ENCODE peak calls at places on chromosomes 11 and 22, in five cellular contexts. W is IMR-90; H is Panc1; F is CD8-positive, alpha-beta T cell; Y is AG09309. T is an unnamed sample.

GRCh38 chr11:69080361-69080973 is 31.7 kb downstream of the TPCN2 start:
- DNase-seq in F (peak), Y (no peak), H (no peak), W (peak), T (no peak)

GRCh38 chr22:46280063-46280817 is 12.4 kb downstream of the TTC38 start:
- DNase-seq in Y (no peak), W (no peak), H (no peak), F (no peak), T (peak)

GRCh38 chr11:69640995-69641581 is at the start of gene CCND1:
- DNase-seq in H (no peak), F (no peak), W (peak), Y (peak), T (peak)

GRCh38 chr22:27682438-27682837 is 119.1 kb downstream of the MN1 start:
- DNase-seq in H (no peak), W (no peak), F (no peak), Y (no peak), T (no peak)

GRCh38 chr22:36362819-36363377 is 24.9 kb downstream of the MYH9 start:
- DNase-seq in W (no peak), H (no peak), Y (no peak), F (no peak), T (no peak)

GRCh38 chr11:112928136-112928535 is 33.1 kb upstream of the NCAM1 start:
- DNase-seq in F (no peak), W (no peak), Y (no peak), H (no peak), T (no peak)

GRCh38 chr11:83865636-83866461 is 579.7 kb upstream of the CCDC90B start:
- DNase-seq in Y (no peak), H (no peak), W (peak), F (no peak), T (no peak)

GRCh38 chr22:47850644-47851151 is 1088.2 kb downstream of the TBC1D22A start:
- DNase-seq in W (no peak), F (no peak), Y (no peak), H (no peak), T (no peak)

GRCh38 chr22:27435839-27436581 is 365.5 kb downstream of the MN1 start:
- DNase-seq in F (no peak), W (peak), H (no peak), Y (no peak), T (no peak)

GRCh38 chr11:75767793-75768111 is 826 bp upstream of the DGAT2 start:
- DNase-seq in W (no peak), H (no peak), F (no peak), Y (no peak), T (no peak)

GRCh38 chr11:75767228-75767572 is 1.4 kb upstream of the DGAT2 start:
- DNase-seq in Y (no peak), W (no peak), F (no peak), H (no peak), T (no peak)

GRCh38 chr11:75766449-75767227 is 1.9 kb upstream of the DGAT2 start:
- DNase-seq in W (no peak), F (no peak), H (no peak), Y (no peak), T (no peak)

GRCh38 chr11:75768909-75769771 is 562 bp downstream of the DGAT2 start:
- DNase-seq in Y (no peak), W (no peak), F (no peak), H (no peak), T (no peak)

DNA sequence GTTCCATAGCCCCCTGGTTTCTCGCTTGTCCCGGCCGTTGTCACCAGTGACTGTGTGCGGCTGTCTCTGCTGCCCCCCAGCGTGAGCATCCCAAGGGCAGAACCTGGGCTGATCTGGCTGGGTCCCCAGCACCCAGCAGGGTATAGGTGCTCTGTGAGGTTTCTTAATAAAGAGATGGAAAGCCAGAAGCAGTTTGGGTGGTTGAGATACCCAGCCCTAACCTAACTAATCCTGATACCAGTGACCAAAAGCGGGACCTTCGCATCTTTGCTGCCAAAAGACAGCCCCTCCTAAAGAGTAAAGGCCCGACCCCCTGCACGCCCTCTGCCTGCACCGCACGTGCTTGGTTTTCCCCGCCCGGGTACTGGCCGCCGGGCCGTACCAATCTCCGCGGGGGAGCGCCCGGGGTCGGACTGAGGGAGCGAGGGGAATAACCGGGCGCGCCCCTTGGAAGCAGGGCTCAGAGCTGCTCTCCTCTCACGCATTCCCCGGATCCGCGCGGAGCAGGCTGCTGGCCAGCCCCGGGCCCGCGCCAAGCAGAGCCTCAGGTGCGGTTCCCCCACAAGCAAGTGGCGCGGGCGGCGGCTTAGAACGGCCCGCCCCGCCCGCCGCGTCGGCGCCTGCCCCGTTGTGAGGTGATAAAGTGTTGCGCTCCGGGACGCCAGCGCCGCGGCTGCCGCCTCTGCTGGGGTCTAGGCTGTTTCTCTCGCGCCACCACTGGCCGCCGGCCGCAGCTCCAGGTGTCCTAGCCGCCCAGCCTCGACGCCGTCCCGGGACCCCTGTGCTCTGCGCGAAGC is at the start of gene DGAT2:
- DNase-seq in F (peak), Y (no peak), W (peak), H (peak), T (peak)
- TF ChIP-seq CTCF in F (no peak), Y (peak), W (peak), H (no peak), T (peak)

GRCh38 chr11:33040862-33041453 is 1.6 kb downstream of the TCP11L1 start:
- DNase-seq in Y (no peak), W (no peak), F (no peak), H (no peak), T (no peak)
- H3K4me3 ChIP-seq in Y (peak), W (peak), F (no peak), H (peak), T (peak)

DNA sequence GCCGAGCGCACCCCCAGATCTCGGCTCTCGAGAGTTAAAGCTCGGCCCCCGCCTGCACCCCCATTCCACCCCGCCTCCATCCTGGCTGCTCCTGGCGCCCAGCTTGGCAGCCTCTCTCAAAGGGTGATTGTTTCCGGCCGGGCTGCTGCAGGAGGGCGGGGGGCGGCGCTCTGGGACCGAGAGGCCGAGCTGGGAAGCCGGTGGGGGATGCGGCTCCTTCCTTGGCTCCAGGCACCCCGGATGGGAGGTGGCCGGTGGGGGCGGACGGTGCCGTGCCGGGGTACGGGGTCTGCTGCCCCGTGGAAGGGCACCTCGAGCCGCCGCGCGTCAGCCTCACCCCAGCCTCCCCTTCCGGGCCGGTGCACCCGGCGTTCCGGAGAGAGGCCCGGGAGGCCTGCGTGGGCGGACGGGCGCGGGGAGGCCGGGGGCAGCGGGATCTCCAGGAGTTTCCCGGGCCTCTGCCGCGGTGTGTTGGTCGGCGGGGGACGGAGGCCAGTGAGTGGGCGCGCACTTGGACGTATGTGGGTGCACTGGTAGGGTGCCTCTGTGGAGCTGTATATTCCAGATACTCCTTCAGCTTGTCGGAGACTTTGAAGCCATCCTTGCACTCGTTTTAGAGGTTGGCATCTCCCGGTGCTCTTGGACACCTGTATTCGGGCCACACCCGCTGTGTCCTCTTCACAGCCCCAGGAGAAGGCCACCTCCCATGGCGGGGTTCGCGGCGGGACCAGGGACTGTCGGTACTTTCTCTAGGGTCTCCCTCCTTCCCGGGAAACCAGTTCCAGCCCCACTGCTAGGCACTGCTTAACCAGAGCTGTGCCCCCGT is 679 bp upstream of the B3GAT1 start:
- DNase-seq in F (no peak), H (no peak), W (no peak), Y (no peak), T (peak)
- TF ChIP-seq CTCF in F (no peak), H (no peak), W (no peak), Y (no peak), T (no peak)

DNA sequence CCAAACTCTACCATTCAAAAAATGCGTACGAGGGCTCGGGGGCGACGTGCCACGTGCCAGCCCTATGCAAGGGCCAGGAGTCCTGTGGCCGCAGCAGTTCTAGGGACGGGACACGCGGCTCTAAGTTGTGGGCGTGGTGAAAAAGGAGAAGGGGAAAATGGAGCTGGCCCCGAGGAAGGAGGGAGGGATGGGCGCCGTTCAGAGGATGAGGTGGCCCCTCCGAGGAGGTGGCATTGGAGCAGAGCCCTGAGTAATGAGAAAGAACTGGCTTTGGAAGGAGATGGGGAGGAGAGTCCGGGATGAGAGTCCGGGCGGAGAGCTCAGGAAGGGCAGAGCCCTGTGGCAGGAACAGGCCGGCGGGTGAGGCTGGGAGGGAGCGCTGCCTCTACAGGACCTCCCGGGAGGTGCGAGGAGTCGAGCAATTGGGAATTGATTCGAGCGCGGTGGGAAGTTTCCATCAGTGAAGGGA is 21.0 kb downstream of the OTUB1 start:
- DNase-seq in F (no peak), H (no peak), Y (no peak), W (no peak), T (no peak)
- H3K4me3 ChIP-seq in F (peak), H (peak), Y (peak), W (peak), T (peak)

GRCh38 chr11:41498726-41499125 is 39.3 kb upstream of the LRRC4C start:
- DNase-seq in H (no peak), Y (no peak), F (no peak), W (no peak), T (no peak)
- TF ChIP-seq CTCF in H (peak), Y (no peak), F (no peak), W (peak), T (peak)